ENCODE peak calls at places on chromosomes 12 and 14, in five cellular contexts. One of them, this sample, is unnamed.

GRCh38 chr12:38664661-38665269 is 240.6 kb downstream of the CPNE8 start:
- DNase-seq in body of pancreas: no peak
- DNase-seq in astrocyte of the spinal cord: no peak
- DNase-seq in neural crest cell: no peak
- DNase-seq in cardiac muscle cell: peak
- DNase-seq in this sample: no peak

GRCh38 chr12:66359300-66359699 is 57.0 kb downstream of the HELB start:
- DNase-seq in body of pancreas: no peak
- DNase-seq in astrocyte of the spinal cord: no peak
- DNase-seq in neural crest cell: no peak
- DNase-seq in cardiac muscle cell: no peak
- DNase-seq in this sample: no peak

GRCh38 chr12:84974177-84974815 is 61.7 kb upstream of the SLC6A15 start:
- DNase-seq in body of pancreas: no peak
- DNase-seq in astrocyte of the spinal cord: no peak
- DNase-seq in neural crest cell: no peak
- DNase-seq in cardiac muscle cell: no peak
- DNase-seq in this sample: no peak

GRCh38 chr14:63705561-63706070 is 22.2 kb downstream of the SGPP1 start:
- DNase-seq in body of pancreas: no peak
- DNase-seq in astrocyte of the spinal cord: no peak
- DNase-seq in neural crest cell: no peak
- DNase-seq in cardiac muscle cell: no peak
- DNase-seq in this sample: no peak

GRCh38 chr12:52338241-52338960 is 17.2 kb upstream of the KRT83 start:
- DNase-seq in body of pancreas: no peak
- DNase-seq in astrocyte of the spinal cord: no peak
- DNase-seq in neural crest cell: no peak
- DNase-seq in cardiac muscle cell: no peak
- DNase-seq in this sample: no peak

GRCh38 chr14:93915800-93916199 is 11.3 kb upstream of the FAM181A start:
- DNase-seq in body of pancreas: no peak
- DNase-seq in astrocyte of the spinal cord: no peak
- DNase-seq in neural crest cell: no peak
- DNase-seq in cardiac muscle cell: no peak
- DNase-seq in this sample: no peak

GRCh38 chr14:64117671-64118402 is 176.3 kb downstream of the ESR2 start:
- DNase-seq in body of pancreas: peak
- DNase-seq in astrocyte of the spinal cord: peak
- DNase-seq in neural crest cell: no peak
- DNase-seq in cardiac muscle cell: no peak
- DNase-seq in this sample: no peak

GRCh38 chr12:132393991-132394949 is 64.9 kb upstream of the GALNT9 start:
- DNase-seq in body of pancreas: no peak
- DNase-seq in astrocyte of the spinal cord: no peak
- DNase-seq in neural crest cell: no peak
- DNase-seq in cardiac muscle cell: no peak
- DNase-seq in this sample: no peak

GRCh38 chr12:91874086-91874865 is 271.4 kb downstream of the BTG1 start:
- DNase-seq in body of pancreas: no peak
- DNase-seq in astrocyte of the spinal cord: no peak
- DNase-seq in neural crest cell: no peak
- DNase-seq in cardiac muscle cell: no peak
- DNase-seq in this sample: no peak

GRCh38 chr12:49456280-49456679 is 82.5 kb upstream of the KCNH3 start:
- DNase-seq in body of pancreas: no peak
- DNase-seq in astrocyte of the spinal cord: no peak
- DNase-seq in neural crest cell: no peak
- DNase-seq in cardiac muscle cell: no peak
- DNase-seq in this sample: no peak

GRCh38 chr12:102374190-102374589 is 106.2 kb downstream of the IGF1 start:
- DNase-seq in body of pancreas: no peak
- DNase-seq in astrocyte of the spinal cord: no peak
- DNase-seq in neural crest cell: no peak
- DNase-seq in cardiac muscle cell: no peak
- DNase-seq in this sample: no peak
- TF ChIP-seq CTCF in body of pancreas: no peak
- TF ChIP-seq CTCF in astrocyte of the spinal cord: no peak
- TF ChIP-seq CTCF in neural crest cell: no peak
- TF ChIP-seq CTCF in cardiac muscle cell: no peak
- TF ChIP-seq CTCF in this sample: no peak

DNA sequence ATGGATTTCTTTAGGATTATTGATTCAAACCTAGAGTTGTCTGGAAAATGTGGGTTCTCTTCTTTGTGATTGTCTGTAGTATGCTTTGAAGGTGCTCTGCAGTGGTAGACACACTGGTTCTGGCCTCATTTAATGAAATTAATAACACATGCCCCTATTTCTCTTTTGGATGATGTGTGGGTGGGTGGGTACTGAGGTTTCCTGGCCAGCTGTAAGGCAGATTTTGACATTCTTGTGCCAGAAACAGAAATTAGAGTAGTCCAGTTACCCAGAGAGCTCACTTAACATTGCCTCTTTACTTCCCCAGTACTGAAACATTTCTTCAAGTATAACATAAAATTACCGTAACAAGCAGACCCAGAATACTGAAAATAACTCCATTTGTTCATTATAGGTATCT is 14.4 kb downstream of the TSFM start:
- DNase-seq in body of pancreas: no peak
- DNase-seq in astrocyte of the spinal cord: no peak
- DNase-seq in neural crest cell: no peak
- DNase-seq in cardiac muscle cell: no peak
- DNase-seq in this sample: no peak
- TF ChIP-seq CTCF in body of pancreas: no peak
- TF ChIP-seq CTCF in astrocyte of the spinal cord: no peak
- TF ChIP-seq CTCF in neural crest cell: no peak
- TF ChIP-seq CTCF in cardiac muscle cell: no peak
- TF ChIP-seq CTCF in this sample: no peak

GRCh38 chr12:115470526-115470925 is 786.6 kb upstream of the TBX3 start:
- DNase-seq in body of pancreas: no peak
- DNase-seq in astrocyte of the spinal cord: no peak
- DNase-seq in neural crest cell: no peak
- DNase-seq in cardiac muscle cell: no peak
- DNase-seq in this sample: no peak

GRCh38 chr12:115470977-115471376 is 787.0 kb upstream of the TBX3 start:
- DNase-seq in body of pancreas: no peak
- DNase-seq in astrocyte of the spinal cord: no peak
- DNase-seq in neural crest cell: no peak
- DNase-seq in cardiac muscle cell: no peak
- DNase-seq in this sample: no peak

GRCh38 chr12:115466076-115466475 is 782.1 kb upstream of the TBX3 start:
- DNase-seq in body of pancreas: no peak
- DNase-seq in astrocyte of the spinal cord: no peak
- DNase-seq in neural crest cell: no peak
- DNase-seq in cardiac muscle cell: no peak
- DNase-seq in this sample: no peak

GRCh38 chr12:115467531-115467930 is 783.6 kb upstream of the TBX3 start:
- DNase-seq in body of pancreas: no peak
- DNase-seq in astrocyte of the spinal cord: no peak
- DNase-seq in neural crest cell: no peak
- DNase-seq in cardiac muscle cell: no peak
- DNase-seq in this sample: no peak

GRCh38 chr12:115468087-115468510 is 784.1 kb upstream of the TBX3 start:
- DNase-seq in body of pancreas: peak
- DNase-seq in astrocyte of the spinal cord: no peak
- DNase-seq in neural crest cell: no peak
- DNase-seq in cardiac muscle cell: no peak
- DNase-seq in this sample: no peak
- TF ChIP-seq CTCF in body of pancreas: peak
- TF ChIP-seq CTCF in astrocyte of the spinal cord: peak
- TF ChIP-seq CTCF in neural crest cell: peak
- TF ChIP-seq CTCF in cardiac muscle cell: peak
- TF ChIP-seq CTCF in this sample: no peak

DNA sequence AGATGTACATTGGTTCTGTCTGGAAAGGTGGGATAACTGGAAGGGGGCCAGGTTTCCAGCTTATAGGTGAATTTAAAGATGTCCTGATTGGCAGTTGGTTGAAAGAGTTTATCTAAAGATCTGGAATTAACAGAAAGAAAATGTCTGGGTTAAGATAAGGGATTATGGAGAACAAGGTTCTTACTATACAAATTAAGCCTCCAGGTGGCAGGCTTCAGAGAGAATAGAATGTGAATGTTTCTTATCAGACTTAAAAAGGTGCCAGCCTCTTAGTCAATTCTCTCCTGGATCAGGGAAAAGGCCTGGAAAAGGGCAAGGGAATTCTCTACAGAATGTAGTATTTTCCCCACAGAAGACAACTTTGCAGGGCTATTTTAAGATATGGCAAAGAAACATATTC is 53.1 kb downstream of the CNTN1 start:
- DNase-seq in body of pancreas: no peak
- DNase-seq in astrocyte of the spinal cord: no peak
- DNase-seq in neural crest cell: no peak
- DNase-seq in cardiac muscle cell: no peak
- DNase-seq in this sample: no peak
- TF ChIP-seq CTCF in body of pancreas: no peak
- TF ChIP-seq CTCF in astrocyte of the spinal cord: no peak
- TF ChIP-seq CTCF in neural crest cell: no peak
- TF ChIP-seq CTCF in cardiac muscle cell: no peak
- TF ChIP-seq CTCF in this sample: no peak

GRCh38 chr12:12725086-12725955 is 8.2 kb downstream of the CDKN1B start:
- DNase-seq in body of pancreas: peak
- DNase-seq in astrocyte of the spinal cord: peak
- DNase-seq in neural crest cell: peak
- DNase-seq in cardiac muscle cell: peak
- DNase-seq in this sample: peak
- TF ChIP-seq CTCF in body of pancreas: peak
- TF ChIP-seq CTCF in astrocyte of the spinal cord: no peak
- TF ChIP-seq CTCF in neural crest cell: no peak
- TF ChIP-seq CTCF in cardiac muscle cell: no peak
- TF ChIP-seq CTCF in this sample: no peak

DNA sequence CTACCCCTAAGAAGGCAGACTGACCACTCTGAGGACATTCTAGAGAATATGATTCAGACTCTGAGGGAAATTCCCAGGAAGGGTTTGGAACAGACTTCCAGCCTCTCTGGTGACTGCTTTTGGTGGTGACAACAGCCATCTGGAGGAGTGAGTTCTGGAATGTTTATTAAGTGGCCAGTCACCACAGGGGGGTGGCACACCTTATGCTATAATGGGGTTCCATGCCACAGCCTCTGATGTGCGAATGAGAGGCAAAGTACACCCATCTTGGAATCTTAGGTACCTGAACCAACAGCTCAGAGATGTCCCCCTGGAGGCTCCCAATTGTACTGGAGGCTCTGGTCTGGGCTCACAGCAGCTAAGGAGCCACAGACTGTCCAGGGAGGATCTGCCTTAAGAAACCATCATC is 9.5 kb upstream of the TINF2 start:
- DNase-seq in body of pancreas: no peak
- DNase-seq in astrocyte of the spinal cord: no peak
- DNase-seq in neural crest cell: no peak
- DNase-seq in cardiac muscle cell: no peak
- DNase-seq in this sample: no peak
- TF ChIP-seq CTCF in body of pancreas: no peak
- TF ChIP-seq CTCF in astrocyte of the spinal cord: no peak
- TF ChIP-seq CTCF in neural crest cell: no peak
- TF ChIP-seq CTCF in cardiac muscle cell: peak
- TF ChIP-seq CTCF in this sample: no peak

GRCh38 chr14:42112108-42112507 is 505.4 kb downstream of the LRFN5 start:
- DNase-seq in body of pancreas: no peak
- DNase-seq in astrocyte of the spinal cord: peak
- DNase-seq in neural crest cell: no peak
- DNase-seq in cardiac muscle cell: no peak
- DNase-seq in this sample: no peak

GRCh38 chr14:42113358-42114070 is 506.8 kb downstream of the LRFN5 start:
- DNase-seq in body of pancreas: no peak
- DNase-seq in astrocyte of the spinal cord: no peak
- DNase-seq in neural crest cell: no peak
- DNase-seq in cardiac muscle cell: no peak
- DNase-seq in this sample: no peak

GRCh38 chr14:42111355-42111754 is 504.7 kb downstream of the LRFN5 start:
- DNase-seq in body of pancreas: no peak
- DNase-seq in astrocyte of the spinal cord: no peak
- DNase-seq in neural crest cell: no peak
- DNase-seq in cardiac muscle cell: no peak
- DNase-seq in this sample: no peak

GRCh38 chr14:42110167-42110566 is 503.5 kb downstream of the LRFN5 start:
- DNase-seq in body of pancreas: no peak
- DNase-seq in astrocyte of the spinal cord: peak
- DNase-seq in neural crest cell: no peak
- DNase-seq in cardiac muscle cell: peak
- DNase-seq in this sample: no peak
- TF ChIP-seq CTCF in body of pancreas: no peak
- TF ChIP-seq CTCF in astrocyte of the spinal cord: peak
- TF ChIP-seq CTCF in neural crest cell: peak
- TF ChIP-seq CTCF in cardiac muscle cell: peak
- TF ChIP-seq CTCF in this sample: peak

GRCh38 chr14:59125156-59125555 is 63.3 kb upstream of the DAAM1 start:
- DNase-seq in body of pancreas: no peak
- DNase-seq in astrocyte of the spinal cord: no peak
- DNase-seq in neural crest cell: no peak
- DNase-seq in cardiac muscle cell: no peak
- DNase-seq in this sample: no peak

GRCh38 chr14:59126714-59127436 is 61.6 kb upstream of the DAAM1 start:
- DNase-seq in body of pancreas: peak
- DNase-seq in astrocyte of the spinal cord: peak
- DNase-seq in neural crest cell: peak
- DNase-seq in cardiac muscle cell: peak
- DNase-seq in this sample: peak

GRCh38 chr14:59120931-59121330 is 67.5 kb upstream of the DAAM1 start:
- DNase-seq in body of pancreas: no peak
- DNase-seq in astrocyte of the spinal cord: no peak
- DNase-seq in neural crest cell: no peak
- DNase-seq in cardiac muscle cell: no peak
- DNase-seq in this sample: no peak

GRCh38 chr14:59123526-59123925 is 64.9 kb upstream of the DAAM1 start:
- DNase-seq in body of pancreas: no peak
- DNase-seq in astrocyte of the spinal cord: no peak
- DNase-seq in neural crest cell: no peak
- DNase-seq in cardiac muscle cell: no peak
- DNase-seq in this sample: no peak

GRCh38 chr14:59123975-59124374 is 64.5 kb upstream of the DAAM1 start:
- DNase-seq in body of pancreas: no peak
- DNase-seq in astrocyte of the spinal cord: peak
- DNase-seq in neural crest cell: no peak
- DNase-seq in cardiac muscle cell: peak
- DNase-seq in this sample: no peak
- TF ChIP-seq CTCF in body of pancreas: peak
- TF ChIP-seq CTCF in astrocyte of the spinal cord: peak
- TF ChIP-seq CTCF in neural crest cell: peak
- TF ChIP-seq CTCF in cardiac muscle cell: peak
- TF ChIP-seq CTCF in this sample: peak

GRCh38 chr14:102295301-102295700 is 9.7 kb downstream of the MOK start:
- DNase-seq in body of pancreas: no peak
- DNase-seq in astrocyte of the spinal cord: peak
- DNase-seq in neural crest cell: no peak
- DNase-seq in cardiac muscle cell: no peak
- DNase-seq in this sample: no peak
- TF ChIP-seq CTCF in body of pancreas: peak
- TF ChIP-seq CTCF in astrocyte of the spinal cord: peak
- TF ChIP-seq CTCF in neural crest cell: peak
- TF ChIP-seq CTCF in cardiac muscle cell: peak
- TF ChIP-seq CTCF in this sample: no peak

This sample was measured in nephron progenitor cell.